ENCODE peak calls at places on chromosomes 3 and 15, in seven cellular contexts. One of them, this sample, is unnamed.

GRCh38 chr15:90219421-90220141 is 14.2 kb downstream of the CIB1 start:
- DNase-seq in right atrium auricular region: no peak
- DNase-seq in AG09309: no peak
- DNase-seq in psoas muscle: peak; percentile 53
- DNase-seq in hepatocyte: peak; percentile 60
- DNase-seq in astrocyte of the spinal cord: no peak
- DNase-seq in skeletal muscle cell: no peak
- DNase-seq in this sample: no peak

GRCh38 chr3:37520802-37521350 is 340.8 kb upstream of the CTDSPL start:
- DNase-seq in right atrium auricular region: no peak
- DNase-seq in AG09309: no peak
- DNase-seq in psoas muscle: no peak
- DNase-seq in hepatocyte: no peak
- DNase-seq in astrocyte of the spinal cord: peak; percentile 6
- DNase-seq in skeletal muscle cell: no peak
- DNase-seq in this sample: no peak

GRCh38 chr15:33382491-33382890 is 71.7 kb downstream of the RYR3 start:
- DNase-seq in right atrium auricular region: no peak
- DNase-seq in AG09309: no peak
- DNase-seq in psoas muscle: no peak
- DNase-seq in hepatocyte: no peak
- DNase-seq in astrocyte of the spinal cord: no peak
- DNase-seq in skeletal muscle cell: no peak
- DNase-seq in this sample: no peak

GRCh38 chr3:16373270-16373785 is 108.3 kb downstream of the OXNAD1 start:
- DNase-seq in right atrium auricular region: no peak
- DNase-seq in AG09309: no peak
- DNase-seq in psoas muscle: no peak
- DNase-seq in hepatocyte: no peak
- DNase-seq in astrocyte of the spinal cord: no peak
- DNase-seq in skeletal muscle cell: no peak
- DNase-seq in this sample: no peak

GRCh38 chr3:18076301-18076700 is 333.9 kb upstream of the TBC1D5 start:
- DNase-seq in right atrium auricular region: no peak
- DNase-seq in AG09309: no peak
- DNase-seq in psoas muscle: no peak
- DNase-seq in hepatocyte: no peak
- DNase-seq in astrocyte of the spinal cord: no peak
- DNase-seq in skeletal muscle cell: no peak
- DNase-seq in this sample: no peak

GRCh38 chr3:177724020-177724638 is 526.8 kb upstream of the TBL1XR1 start:
- DNase-seq in right atrium auricular region: peak; percentile 82
- DNase-seq in AG09309: no peak
- DNase-seq in psoas muscle: peak; percentile 72
- DNase-seq in hepatocyte: no peak
- DNase-seq in astrocyte of the spinal cord: no peak
- DNase-seq in skeletal muscle cell: peak; percentile 31
- DNase-seq in this sample: no peak

GRCh38 chr15:70101459-70102113 is 3.9 kb upstream of the TLE3 start:
- DNase-seq in right atrium auricular region: no peak
- DNase-seq in AG09309: peak; percentile 11
- DNase-seq in psoas muscle: no peak
- DNase-seq in hepatocyte: peak; percentile 89
- DNase-seq in astrocyte of the spinal cord: peak; percentile 94
- DNase-seq in skeletal muscle cell: peak; percentile 94
- DNase-seq in this sample: no peak

GRCh38 chr15:83914906-83915305 is 261.0 kb downstream of the ADAMTSL3 start:
- DNase-seq in right atrium auricular region: no peak
- DNase-seq in AG09309: no peak
- DNase-seq in psoas muscle: no peak
- DNase-seq in hepatocyte: no peak
- DNase-seq in astrocyte of the spinal cord: no peak
- DNase-seq in skeletal muscle cell: no peak
- DNase-seq in this sample: no peak

GRCh38 chr15:70559223-70559823 is 204.0 kb downstream of the UACA start:
- DNase-seq in right atrium auricular region: no peak
- DNase-seq in AG09309: no peak
- DNase-seq in psoas muscle: peak; percentile 25
- DNase-seq in hepatocyte: peak; percentile 34
- DNase-seq in astrocyte of the spinal cord: peak; percentile 26
- DNase-seq in skeletal muscle cell: no peak
- DNase-seq in this sample: no peak

DNA sequence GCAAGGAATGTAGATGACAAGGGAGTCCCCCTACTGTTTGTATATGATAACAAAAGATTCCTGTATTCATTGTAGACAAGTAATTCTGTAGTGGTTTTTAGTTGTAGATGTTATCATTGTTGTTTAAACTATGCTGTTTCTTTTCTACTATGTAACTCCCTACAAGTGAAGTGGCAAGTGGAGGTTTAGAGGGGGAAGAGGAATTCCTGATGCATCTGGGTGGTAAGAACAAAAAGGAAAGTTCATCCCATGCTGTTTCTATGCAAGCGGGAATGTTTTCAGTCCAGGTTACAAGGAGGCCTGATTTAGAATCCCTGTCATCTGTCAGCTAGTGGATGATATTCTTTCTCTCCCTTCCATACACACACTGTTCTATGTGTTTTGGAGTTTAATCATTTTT is 67.5 kb downstream of the IMPG2 start:
- DNase-seq in right atrium auricular region: no peak
- DNase-seq in AG09309: no peak
- DNase-seq in psoas muscle: no peak
- DNase-seq in hepatocyte: no peak
- DNase-seq in astrocyte of the spinal cord: no peak
- DNase-seq in skeletal muscle cell: no peak
- DNase-seq in this sample: no peak
- H3K4me3 ChIP-seq in right atrium auricular region: no peak overlapping the region
- H3K4me3 ChIP-seq in AG09309: no peak overlapping the region
- H3K4me3 ChIP-seq in psoas muscle: no peak overlapping the region
- H3K4me3 ChIP-seq in hepatocyte: no peak overlapping the region
- H3K4me3 ChIP-seq in astrocyte of the spinal cord: no peak overlapping the region
- H3K4me3 ChIP-seq in skeletal muscle cell: no peak overlapping the region
- H3K4me3 ChIP-seq in this sample: no peak overlapping the region

DNA sequence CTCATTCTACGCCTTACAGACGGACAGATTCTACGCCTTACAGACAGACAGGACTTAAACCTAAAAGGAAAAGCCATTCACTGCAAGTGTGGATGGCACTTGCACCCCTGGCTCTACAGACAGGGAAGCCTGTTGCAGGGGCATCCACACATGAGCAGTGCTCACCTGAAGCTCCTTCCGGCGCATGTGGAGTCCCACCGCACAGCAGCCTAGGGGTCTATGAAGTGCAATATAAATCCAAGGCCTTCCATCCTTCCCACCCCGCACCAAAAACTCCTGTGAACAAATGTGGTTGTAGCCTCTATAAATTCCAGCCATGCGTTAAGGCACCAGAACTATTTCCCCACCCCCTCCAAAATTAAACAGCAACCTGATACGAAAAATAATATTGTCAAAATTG is 121.3 kb downstream of the LRIG1 start:
- DNase-seq in right atrium auricular region: no peak
- DNase-seq in AG09309: no peak
- DNase-seq in psoas muscle: no peak
- DNase-seq in hepatocyte: no peak
- DNase-seq in astrocyte of the spinal cord: no peak
- DNase-seq in skeletal muscle cell: no peak
- DNase-seq in this sample: no peak
- H3K4me3 ChIP-seq in right atrium auricular region: no peak overlapping the region
- H3K4me3 ChIP-seq in AG09309: no peak overlapping the region
- H3K4me3 ChIP-seq in psoas muscle: no peak overlapping the region
- H3K4me3 ChIP-seq in hepatocyte: no peak overlapping the region
- H3K4me3 ChIP-seq in astrocyte of the spinal cord: no peak overlapping the region
- H3K4me3 ChIP-seq in skeletal muscle cell: no peak overlapping the region
- H3K4me3 ChIP-seq in this sample: no peak overlapping the region

GRCh38 chr15:77510066-77511044 is 89.7 kb downstream of the HMG20A start:
- DNase-seq in right atrium auricular region: no peak
- DNase-seq in AG09309: no peak
- DNase-seq in psoas muscle: no peak
- DNase-seq in hepatocyte: no peak
- DNase-seq in astrocyte of the spinal cord: no peak
- DNase-seq in skeletal muscle cell: no peak
- DNase-seq in this sample: no peak
- H3K4me3 ChIP-seq in right atrium auricular region: no peak overlapping the region
- H3K4me3 ChIP-seq in AG09309: no peak overlapping the region
- H3K4me3 ChIP-seq in psoas muscle: no peak overlapping the region
- H3K4me3 ChIP-seq in hepatocyte: no peak overlapping the region
- H3K4me3 ChIP-seq in astrocyte of the spinal cord: no peak overlapping the region
- H3K4me3 ChIP-seq in skeletal muscle cell: no peak overlapping the region
- H3K4me3 ChIP-seq in this sample: no peak overlapping the region

DNA sequence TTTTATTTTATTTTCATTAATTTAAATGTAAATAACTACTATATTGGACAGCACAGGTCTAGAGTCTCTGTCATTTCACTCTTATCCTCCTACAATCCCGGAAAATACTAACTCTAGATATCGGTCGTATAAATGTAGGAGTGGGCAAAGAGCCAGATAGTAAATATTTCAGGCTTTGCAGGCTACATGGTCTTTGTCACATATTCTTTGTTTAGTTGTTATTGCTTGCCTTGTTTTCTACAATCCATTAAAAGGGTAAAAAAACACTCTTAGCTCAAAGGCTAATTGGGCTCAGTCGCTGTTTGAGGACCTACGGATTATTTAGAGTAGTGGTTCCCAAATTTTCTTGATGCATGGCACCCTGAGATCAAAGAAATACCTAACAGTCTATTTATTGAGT is 1.7 kb downstream of the KNL1 start:
- DNase-seq in right atrium auricular region: no peak
- DNase-seq in AG09309: no peak
- DNase-seq in psoas muscle: no peak
- DNase-seq in hepatocyte: no peak
- DNase-seq in astrocyte of the spinal cord: no peak
- DNase-seq in skeletal muscle cell: no peak
- DNase-seq in this sample: no peak
- H3K4me3 ChIP-seq in right atrium auricular region: no peak overlapping the region
- H3K4me3 ChIP-seq in AG09309: peak overlapping the region; percentile 4
- H3K4me3 ChIP-seq in psoas muscle: no peak overlapping the region
- H3K4me3 ChIP-seq in hepatocyte: no peak overlapping the region
- H3K4me3 ChIP-seq in astrocyte of the spinal cord: peak overlapping the region; percentile 95
- H3K4me3 ChIP-seq in skeletal muscle cell: peak overlapping the region; percentile 66
- H3K4me3 ChIP-seq in this sample: peak overlapping the region; percentile 87

DNA sequence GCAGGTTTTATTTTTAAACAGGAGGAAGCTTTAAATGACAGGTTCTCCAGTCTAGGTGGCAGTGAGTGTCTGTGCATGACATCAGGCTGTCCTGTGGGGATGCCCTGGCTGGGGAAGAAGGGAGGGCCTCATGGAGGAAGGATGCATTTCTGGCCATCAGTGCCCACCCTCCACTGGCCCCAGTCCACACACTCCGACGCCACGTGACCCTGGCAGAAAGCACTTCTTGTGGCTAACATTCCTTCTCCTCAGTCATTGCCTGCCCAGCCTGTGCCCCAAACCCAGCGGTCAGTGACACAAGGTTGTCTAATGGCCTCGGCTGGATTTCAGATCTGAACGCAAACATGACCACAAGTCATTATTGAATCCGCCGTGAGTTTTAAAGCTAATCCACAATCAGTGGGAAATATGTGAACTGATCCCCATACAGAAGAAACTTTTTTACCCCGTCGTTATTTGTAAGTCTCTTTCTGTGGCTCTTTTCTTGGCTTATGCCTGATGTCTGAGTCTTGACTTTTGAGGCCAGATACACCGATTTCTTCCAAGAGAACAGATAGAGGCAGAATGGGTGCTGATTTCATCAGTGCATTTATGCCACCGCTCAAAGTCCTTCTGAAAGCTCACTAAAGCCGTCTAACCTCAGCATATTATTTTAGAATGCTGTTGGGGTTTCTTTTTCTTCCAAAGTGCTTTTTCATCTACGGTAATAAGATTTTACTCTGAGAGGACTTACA is 17.3 kb upstream of the LRRK1 start:
- DNase-seq in right atrium auricular region: no peak
- DNase-seq in AG09309: peak; percentile 23
- DNase-seq in psoas muscle: peak; percentile 43
- DNase-seq in hepatocyte: no peak
- DNase-seq in astrocyte of the spinal cord: no peak
- DNase-seq in skeletal muscle cell: no peak
- DNase-seq in this sample: no peak
- H3K4me3 ChIP-seq in right atrium auricular region: no peak overlapping the region
- H3K4me3 ChIP-seq in AG09309: no peak overlapping the region
- H3K4me3 ChIP-seq in psoas muscle: peak overlapping the region; percentile 54
- H3K4me3 ChIP-seq in hepatocyte: no peak overlapping the region
- H3K4me3 ChIP-seq in astrocyte of the spinal cord: no peak overlapping the region
- H3K4me3 ChIP-seq in skeletal muscle cell: peak overlapping the region; percentile 18
- H3K4me3 ChIP-seq in this sample: no peak overlapping the region

GRCh38 chr3:156795890-156796451 is 30.2 kb upstream of the LEKR1 start:
- DNase-seq in right atrium auricular region: no peak
- DNase-seq in AG09309: no peak
- DNase-seq in psoas muscle: no peak
- DNase-seq in hepatocyte: no peak
- DNase-seq in astrocyte of the spinal cord: peak; percentile 59
- DNase-seq in skeletal muscle cell: no peak
- DNase-seq in this sample: no peak
- H3K4me3 ChIP-seq in right atrium auricular region: no peak overlapping the region
- H3K4me3 ChIP-seq in AG09309: no peak overlapping the region
- H3K4me3 ChIP-seq in psoas muscle: no peak overlapping the region
- H3K4me3 ChIP-seq in hepatocyte: no peak overlapping the region
- H3K4me3 ChIP-seq in astrocyte of the spinal cord: no peak overlapping the region
- H3K4me3 ChIP-seq in skeletal muscle cell: no peak overlapping the region
- H3K4me3 ChIP-seq in this sample: no peak overlapping the region

DNA sequence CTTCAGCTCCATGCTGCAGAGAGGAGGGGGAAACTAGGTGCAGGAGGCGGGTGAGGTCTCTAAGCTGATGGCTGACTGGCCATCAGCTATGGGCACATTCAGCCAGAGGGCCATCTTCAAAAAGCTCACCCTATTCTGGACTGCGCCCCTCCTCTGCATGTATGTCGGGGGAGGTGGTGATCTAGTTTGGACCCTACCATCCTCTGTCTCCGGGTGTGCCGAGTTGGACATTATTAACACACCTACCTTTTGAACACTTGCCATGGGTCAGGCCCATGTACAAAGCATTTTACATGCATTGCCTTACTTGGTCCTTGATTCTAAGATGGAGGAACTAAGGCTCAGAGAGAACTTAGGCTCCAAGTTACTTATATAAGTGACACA is 1.4 kb downstream of the NISCH start:
- DNase-seq in right atrium auricular region: no peak
- DNase-seq in AG09309: no peak
- DNase-seq in psoas muscle: no peak
- DNase-seq in hepatocyte: no peak
- DNase-seq in astrocyte of the spinal cord: no peak
- DNase-seq in skeletal muscle cell: no peak
- DNase-seq in this sample: no peak
- H3K4me3 ChIP-seq in right atrium auricular region: peak overlapping the region; percentile 97
- H3K4me3 ChIP-seq in AG09309: peak overlapping the region; percentile 95
- H3K4me3 ChIP-seq in psoas muscle: peak overlapping the region; percentile 73
- H3K4me3 ChIP-seq in hepatocyte: peak overlapping the region; percentile 67
- H3K4me3 ChIP-seq in astrocyte of the spinal cord: peak overlapping the region; percentile 93
- H3K4me3 ChIP-seq in skeletal muscle cell: peak overlapping the region; percentile 94
- H3K4me3 ChIP-seq in this sample: peak overlapping the region; percentile 84

DNA sequence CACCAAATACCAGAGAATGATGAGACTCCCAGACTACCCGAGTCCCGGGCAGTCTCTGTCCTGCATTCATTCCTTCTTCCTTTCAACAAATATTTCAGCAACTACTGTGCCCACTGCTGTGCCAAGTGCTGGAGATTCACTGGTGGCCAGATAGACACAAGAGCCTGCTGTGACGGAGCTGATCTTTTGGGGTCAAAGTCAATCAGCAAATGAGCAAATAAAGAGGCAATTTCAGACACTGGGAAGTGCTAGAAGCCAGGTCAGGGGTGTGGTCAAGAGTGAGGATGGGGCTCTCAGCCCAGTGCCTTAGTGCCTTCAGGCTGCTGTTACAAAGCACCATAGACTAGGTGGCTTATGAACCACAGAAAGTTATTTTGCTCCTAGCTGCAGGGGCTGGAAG is 104.9 kb upstream of the IQSEC1 start:
- DNase-seq in right atrium auricular region: no peak
- DNase-seq in AG09309: no peak
- DNase-seq in psoas muscle: no peak
- DNase-seq in hepatocyte: no peak
- DNase-seq in astrocyte of the spinal cord: no peak
- DNase-seq in skeletal muscle cell: no peak
- DNase-seq in this sample: no peak
- H3K4me3 ChIP-seq in right atrium auricular region: no peak overlapping the region
- H3K4me3 ChIP-seq in AG09309: no peak overlapping the region
- H3K4me3 ChIP-seq in psoas muscle: no peak overlapping the region
- H3K4me3 ChIP-seq in hepatocyte: no peak overlapping the region
- H3K4me3 ChIP-seq in astrocyte of the spinal cord: no peak overlapping the region
- H3K4me3 ChIP-seq in skeletal muscle cell: no peak overlapping the region
- H3K4me3 ChIP-seq in this sample: no peak overlapping the region

This sample was measured in AG04449.